ENCODE peak calls at places on chromosomes 3 and 15, in nine cellular contexts. One of them, this sample, is unnamed.

GRCh38 chr3:156906275-156906674 is 80.1 kb downstream of the LEKR1 start:
- DNase-seq in fibroblast of lung: no peak
- DNase-seq in A549: no peak
- DNase-seq in ovary: no peak
- DNase-seq in cardiac muscle cell: no peak
- DNase-seq in colonic mucosa: no peak
- DNase-seq in left lung: no peak
- DNase-seq in CD8-positive, alpha-beta T cell: no peak
- DNase-seq in left ventricle myocardium inferior: no peak
- DNase-seq in this sample: no peak

GRCh38 chr15:77507911-77508310 is 87.2 kb downstream of the HMG20A start:
- DNase-seq in CD8-positive, alpha-beta T cell: no peak
- DNase-seq in A549: no peak
- DNase-seq in cardiac muscle cell: no peak
- DNase-seq in ovary: peak; percentile 37
- DNase-seq in colonic mucosa: no peak
- DNase-seq in left ventricle myocardium inferior: peak; percentile 71
- DNase-seq in fibroblast of lung: peak; percentile 33
- DNase-seq in left lung: no peak
- DNase-seq in this sample: no peak

GRCh38 chr15:65981837-65982696 is 112.8 kb downstream of the RAB11A start:
- DNase-seq in colonic mucosa: peak; percentile 67
- DNase-seq in cardiac muscle cell: peak; percentile 65
- DNase-seq in fibroblast of lung: no peak
- DNase-seq in ovary: no peak
- DNase-seq in CD8-positive, alpha-beta T cell: peak; percentile 76
- DNase-seq in left ventricle myocardium inferior: no peak
- DNase-seq in A549: peak; percentile 70
- DNase-seq in left lung: peak; percentile 83
- DNase-seq in this sample: peak; percentile 49

GRCh38 chr3:8988791-8989558 is 25.7 kb upstream of the RAD18 start:
- DNase-seq in CD8-positive, alpha-beta T cell: no peak
- DNase-seq in ovary: no peak
- DNase-seq in colonic mucosa: no peak
- DNase-seq in left ventricle myocardium inferior: no peak
- DNase-seq in A549: no peak
- DNase-seq in fibroblast of lung: no peak
- DNase-seq in cardiac muscle cell: no peak
- DNase-seq in left lung: no peak
- DNase-seq in this sample: no peak

GRCh38 chr3:58640700-58641372 is 25.7 kb downstream of the FAM3D start:
- DNase-seq in fibroblast of lung: peak; percentile 67
- DNase-seq in A549: peak; percentile 53
- DNase-seq in CD8-positive, alpha-beta T cell: peak; percentile 61
- DNase-seq in left ventricle myocardium inferior: peak; percentile 70
- DNase-seq in left lung: peak; percentile 90
- DNase-seq in colonic mucosa: peak; percentile 77
- DNase-seq in ovary: peak; percentile 60
- DNase-seq in cardiac muscle cell: peak; percentile 84
- DNase-seq in this sample: peak; percentile 33

GRCh38 chr15:77671274-77672056 is 38.8 kb upstream of the LINGO1 start:
- DNase-seq in left ventricle myocardium inferior: no peak
- DNase-seq in A549: no peak
- DNase-seq in fibroblast of lung: no peak
- DNase-seq in colonic mucosa: no peak
- DNase-seq in ovary: no peak
- DNase-seq in left lung: no peak
- DNase-seq in CD8-positive, alpha-beta T cell: no peak
- DNase-seq in cardiac muscle cell: no peak
- DNase-seq in this sample: no peak

GRCh38 chr3:56878046-56878445 is 76.3 kb upstream of the ARHGEF3 start:
- DNase-seq in fibroblast of lung: no peak
- DNase-seq in left ventricle myocardium inferior: no peak
- DNase-seq in colonic mucosa: no peak
- DNase-seq in ovary: no peak
- DNase-seq in cardiac muscle cell: peak; percentile 4
- DNase-seq in CD8-positive, alpha-beta T cell: no peak
- DNase-seq in left lung: no peak
- DNase-seq in A549: no peak
- DNase-seq in this sample: peak; percentile 42

GRCh38 chr15:88029696-88030095 is 226.8 kb downstream of the NTRK3 start:
- DNase-seq in fibroblast of lung: no peak
- DNase-seq in ovary: no peak
- DNase-seq in A549: no peak
- DNase-seq in CD8-positive, alpha-beta T cell: no peak
- DNase-seq in cardiac muscle cell: no peak
- DNase-seq in left lung: no peak
- DNase-seq in left ventricle myocardium inferior: no peak
- DNase-seq in colonic mucosa: no peak
- DNase-seq in this sample: no peak

GRCh38 chr3:71478568-71478967 is 105.0 kb downstream of the FOXP1 start:
- DNase-seq in left lung: no peak
- DNase-seq in ovary: no peak
- DNase-seq in CD8-positive, alpha-beta T cell: no peak
- DNase-seq in left ventricle myocardium inferior: no peak
- DNase-seq in A549: no peak
- DNase-seq in colonic mucosa: no peak
- DNase-seq in fibroblast of lung: no peak
- DNase-seq in cardiac muscle cell: no peak
- DNase-seq in this sample: peak; percentile 83

GRCh38 chr3:115549111-115549510 is 74.2 kb upstream of the GAP43 start:
- DNase-seq in left ventricle myocardium inferior: no peak
- DNase-seq in colonic mucosa: no peak
- DNase-seq in cardiac muscle cell: no peak
- DNase-seq in CD8-positive, alpha-beta T cell: no peak
- DNase-seq in left lung: no peak
- DNase-seq in ovary: no peak
- DNase-seq in fibroblast of lung: peak; percentile 54
- DNase-seq in A549: no peak
- DNase-seq in this sample: no peak

GRCh38 chr3:137692803-137693431 is 71.2 kb upstream of the SOX14 start:
- DNase-seq in CD8-positive, alpha-beta T cell: no peak
- DNase-seq in A549: no peak
- DNase-seq in left ventricle myocardium inferior: no peak
- DNase-seq in colonic mucosa: peak; percentile 23
- DNase-seq in left lung: no peak
- DNase-seq in ovary: no peak
- DNase-seq in fibroblast of lung: no peak
- DNase-seq in cardiac muscle cell: peak; percentile 75
- DNase-seq in this sample: no peak

GRCh38 chr15:69457304-69458280 is 5.0 kb downstream of the RPLP1 start:
- DNase-seq in left ventricle myocardium inferior: no peak
- DNase-seq in cardiac muscle cell: no peak
- DNase-seq in left lung: no peak
- DNase-seq in colonic mucosa: no peak
- DNase-seq in ovary: no peak
- DNase-seq in fibroblast of lung: no peak
- DNase-seq in CD8-positive, alpha-beta T cell: no peak
- DNase-seq in A549: no peak
- DNase-seq in this sample: no peak
- H3K27ac ChIP-seq in left ventricle myocardium inferior: peak overlapping the region; percentile 29
- H3K27ac ChIP-seq in cardiac muscle cell: peak overlapping the region; percentile 59
- H3K27ac ChIP-seq in left lung: no peak overlapping the region
- H3K27ac ChIP-seq in colonic mucosa: no peak overlapping the region
- H3K27ac ChIP-seq in ovary: no peak overlapping the region
- H3K27ac ChIP-seq in fibroblast of lung: peak overlapping the region; percentile 4
- H3K27ac ChIP-seq in CD8-positive, alpha-beta T cell: no peak overlapping the region
- H3K27ac ChIP-seq in A549: no peak overlapping the region
- H3K27ac ChIP-seq in this sample: no peak overlapping the region

DNA sequence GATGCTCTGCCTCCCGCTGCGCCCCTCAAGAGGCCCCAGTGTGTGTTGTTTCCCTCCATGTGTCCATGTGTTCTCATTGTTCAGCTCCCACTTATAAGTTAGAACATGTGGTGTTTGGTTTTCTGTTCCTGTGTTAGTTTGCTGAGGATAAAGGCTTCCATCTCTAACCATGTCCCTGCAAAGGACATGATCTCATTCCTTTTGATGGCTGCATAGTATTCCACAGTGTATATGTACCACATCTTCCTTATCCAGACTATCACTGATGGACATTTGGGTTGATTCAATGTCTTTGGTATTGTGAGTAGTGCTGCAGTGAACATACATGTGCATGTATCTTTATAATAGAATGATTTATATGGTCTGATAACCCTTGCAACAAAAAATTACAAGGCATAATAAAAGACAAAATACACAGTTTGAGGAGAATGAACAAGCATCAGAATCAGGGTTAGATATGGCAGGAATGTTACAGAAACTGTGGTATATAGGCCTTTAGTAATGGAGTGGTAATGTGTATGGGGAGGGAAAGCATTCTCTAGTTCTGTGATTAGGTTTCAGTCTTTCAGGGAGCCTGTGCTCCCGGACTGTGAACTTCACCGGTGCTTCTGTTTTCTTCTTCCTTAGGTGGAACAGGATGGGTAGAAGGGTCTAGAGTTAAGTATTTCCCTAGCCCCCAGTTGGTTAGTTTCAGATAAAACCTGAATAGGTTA is 27.1 kb downstream of the GRM2 start:
- DNase-seq in ovary: no peak
- DNase-seq in A549: no peak
- DNase-seq in fibroblast of lung: no peak
- DNase-seq in colonic mucosa: no peak
- DNase-seq in left lung: no peak
- DNase-seq in cardiac muscle cell: no peak
- DNase-seq in CD8-positive, alpha-beta T cell: no peak
- DNase-seq in left ventricle myocardium inferior: no peak
- DNase-seq in this sample: no peak
- H3K4me3 ChIP-seq in ovary: no peak overlapping the region
- H3K4me3 ChIP-seq in A549: no peak overlapping the region
- H3K4me3 ChIP-seq in fibroblast of lung: no peak overlapping the region
- H3K4me3 ChIP-seq in colonic mucosa: no peak overlapping the region
- H3K4me3 ChIP-seq in left lung: no peak overlapping the region
- H3K4me3 ChIP-seq in cardiac muscle cell: no peak overlapping the region
- H3K4me3 ChIP-seq in CD8-positive, alpha-beta T cell: no peak overlapping the region
- H3K4me3 ChIP-seq in left ventricle myocardium inferior: no peak overlapping the region
- H3K4me3 ChIP-seq in this sample: no peak overlapping the region

DNA sequence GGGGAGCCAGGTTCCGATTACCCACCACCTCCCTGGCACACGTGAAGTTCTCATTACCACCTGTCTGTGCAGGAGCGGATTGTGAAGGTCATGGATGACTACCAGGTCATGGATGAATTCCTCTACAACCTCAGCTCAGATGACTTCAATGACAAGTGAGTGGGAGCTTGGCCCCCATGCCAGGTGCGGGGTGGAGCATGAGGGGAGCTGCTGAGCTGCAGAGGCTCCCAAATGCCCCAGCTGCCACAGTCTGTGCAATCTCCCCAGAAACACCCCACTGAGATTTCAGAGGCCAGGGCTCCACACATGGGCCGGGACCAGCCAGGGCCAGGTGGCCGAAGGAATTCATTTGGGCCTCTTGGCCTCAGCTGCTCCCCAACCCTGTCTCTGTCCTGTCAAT is 34.3 kb downstream of the DNAH1 start:
- DNase-seq in A549: no peak
- DNase-seq in cardiac muscle cell: no peak
- DNase-seq in colonic mucosa: no peak
- DNase-seq in CD8-positive, alpha-beta T cell: no peak
- DNase-seq in ovary: no peak
- DNase-seq in left lung: peak; percentile 54
- DNase-seq in left ventricle myocardium inferior: no peak
- DNase-seq in fibroblast of lung: no peak
- DNase-seq in this sample: no peak
- H3K27ac ChIP-seq in A549: no peak overlapping the region
- H3K27ac ChIP-seq in cardiac muscle cell: no peak overlapping the region
- H3K27ac ChIP-seq in colonic mucosa: no peak overlapping the region
- H3K27ac ChIP-seq in CD8-positive, alpha-beta T cell: no peak overlapping the region
- H3K27ac ChIP-seq in ovary: no peak overlapping the region
- H3K27ac ChIP-seq in left lung: no peak overlapping the region
- H3K27ac ChIP-seq in left ventricle myocardium inferior: no peak overlapping the region
- H3K27ac ChIP-seq in fibroblast of lung: no peak overlapping the region
- H3K27ac ChIP-seq in this sample: no peak overlapping the region

DNA sequence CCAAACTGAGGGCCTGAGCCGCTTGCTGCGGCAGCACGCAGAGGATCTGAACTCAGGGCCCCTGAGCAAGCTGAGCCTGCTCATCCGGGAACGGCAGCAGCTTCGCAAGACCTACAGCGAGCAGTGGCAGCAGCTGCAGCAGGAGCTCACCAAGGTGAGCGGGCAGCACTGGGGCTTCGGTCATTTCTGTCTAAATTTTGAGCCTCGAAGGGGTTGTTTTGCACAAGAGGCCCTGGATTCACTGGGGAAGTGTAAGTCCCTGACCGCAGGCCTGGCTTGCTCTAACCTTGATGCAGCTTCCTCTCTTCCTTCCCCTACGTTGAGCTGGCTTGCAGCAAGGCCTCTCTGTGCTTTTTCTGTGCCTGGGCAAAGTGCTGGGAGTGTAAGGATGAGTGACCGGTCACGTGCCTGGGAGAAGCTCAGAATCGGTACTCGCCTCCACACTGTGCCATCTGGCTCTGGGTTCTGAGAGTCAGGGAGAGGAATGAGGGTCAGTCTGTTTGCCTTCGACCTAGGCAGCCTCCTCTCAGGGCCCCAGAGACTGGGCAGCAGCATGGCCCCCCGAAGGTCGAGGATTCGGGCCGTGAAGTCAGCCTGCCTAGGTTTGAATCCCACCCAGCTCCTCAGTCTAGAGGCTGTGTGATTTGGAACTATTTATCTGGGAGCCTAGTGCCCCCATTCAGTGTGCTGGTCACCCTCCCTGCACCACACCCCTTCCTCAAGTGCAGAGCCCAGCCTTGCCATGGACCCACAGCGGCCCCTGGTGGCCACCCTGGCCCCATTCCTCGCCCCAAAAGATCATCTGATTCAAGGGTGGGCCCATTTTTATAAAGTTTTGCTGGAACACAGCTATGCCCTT is 1.4 kb downstream of the FES start:
- DNase-seq in colonic mucosa: peak; percentile 82
- DNase-seq in cardiac muscle cell: peak; percentile 77
- DNase-seq in left lung: peak; percentile 95
- DNase-seq in A549: no peak
- DNase-seq in fibroblast of lung: peak; percentile 71
- DNase-seq in left ventricle myocardium inferior: peak; percentile 83
- DNase-seq in ovary: peak; percentile 82
- DNase-seq in CD8-positive, alpha-beta T cell: peak; percentile 88
- DNase-seq in this sample: peak; percentile 65
- H3K4me3 ChIP-seq in colonic mucosa: peak overlapping the region; percentile 47
- H3K4me3 ChIP-seq in cardiac muscle cell: no peak overlapping the region
- H3K4me3 ChIP-seq in left lung: peak overlapping the region; percentile 66
- H3K4me3 ChIP-seq in A549: no peak overlapping the region
- H3K4me3 ChIP-seq in fibroblast of lung: peak overlapping the region; percentile 65
- H3K4me3 ChIP-seq in left ventricle myocardium inferior: peak overlapping the region; percentile 81
- H3K4me3 ChIP-seq in ovary: peak overlapping the region; percentile 56
- H3K4me3 ChIP-seq in CD8-positive, alpha-beta T cell: no peak overlapping the region
- H3K4me3 ChIP-seq in this sample: no peak overlapping the region